ENCODE peak calls at places on chromosome 14, in ten cellular contexts. P is CD4-positive, alpha-beta T cell; I is T-helper 17 cell; Y is H54; Q is glomerular endothelial cell; K is ovary; G is fibroblast of pulmonary artery; M is HT1080; S is OCI-M1; F is stimulated activated CD4-positive, alpha-beta T cell treated with anti-CD3 and anti-CD28 coated beads, TNF-alpha, amount 100 ng/mL, for 1 hour. B is an unnamed sample.

GRCh38 chr14:102900631-102901571 is 21.6 kb upstream of the AMN start:
- DNase-seq in S (no peak), K (no peak), Y (no peak), G (no peak), M (no peak), F (no peak), P (peak), Q (no peak), I (no peak), B (peak)

GRCh38 chr14:96565811-96566210 is 63.6 kb downstream of the PAPOLA start:
- DNase-seq in Q (no peak), I (no peak), S (no peak), F (no peak), K (no peak), G (no peak), Y (no peak), P (no peak), M (no peak), B (no peak)

GRCh38 chr14:101482066-101482465 is 79.2 kb upstream of the DIO3 start:
- DNase-seq in P (no peak), M (no peak), S (no peak), G (no peak), Q (no peak), F (no peak), I (no peak), Y (no peak), K (no peak), B (no peak)

GRCh38 chr14:58068306-58068705 is 83.7 kb downstream of the ARMH4 start:
- DNase-seq in Q (no peak), I (no peak), M (no peak), G (no peak), Y (no peak), S (no peak), P (no peak), K (no peak), F (no peak), B (no peak)

GRCh38 chr14:26286066-26286791 is 311.6 kb downstream of the NOVA1 start:
- DNase-seq in P (no peak), F (no peak), I (no peak), Q (no peak), Y (no peak), G (peak), K (no peak), S (peak), M (no peak), B (no peak)

GRCh38 chr14:84181072-84181471 is 1348.9 kb upstream of the FLRT2 start:
- DNase-seq in G (no peak), M (peak), Q (no peak), K (no peak), P (no peak), F (no peak), S (peak), Y (no peak), I (no peak), B (no peak)

GRCh38 chr14:67837011-67837624 is 17.5 kb downstream of the RAD51B start:
- DNase-seq in I (no peak), Q (peak), G (peak), Y (no peak), F (no peak), P (peak), S (peak), K (peak), M (peak), B (peak)

GRCh38 chr14:34043627-34044372 is 92.9 kb upstream of the EGLN3 start:
- DNase-seq in K (no peak), F (peak), Q (no peak), G (no peak), Y (peak), M (peak), P (peak), S (peak), I (no peak), B (peak)

GRCh38 chr14:91140672-91141071 is 26.8 kb downstream of the DGLUCY start:
- DNase-seq in M (peak), Y (no peak), P (no peak), G (peak), S (peak), I (no peak), F (no peak), K (no peak), Q (no peak), B (no peak)

GRCh38 chr14:23034498-23035302 is at the start of gene PSMB5:
- DNase-seq in I (peak), M (peak), K (peak), S (no peak), G (peak), F (peak), Q (peak), P (peak), Y (peak), B (peak)

GRCh38 chr14:64817631-64818030 is 62.1 kb downstream of the SPTB start:
- DNase-seq in S (no peak), Q (no peak), G (no peak), Y (no peak), K (no peak), M (peak), F (no peak), I (no peak), P (no peak), B (no peak)

GRCh38 chr14:81766597-81766996 is 232.9 kb upstream of the SEL1L start:
- DNase-seq in G (no peak), Y (no peak), M (no peak), K (no peak), I (no peak), Q (no peak), P (no peak), S (no peak), F (no peak), B (no peak)

GRCh38 chr14:79254069-79254775 is 957.1 kb downstream of the DIO2 start:
- DNase-seq in G (peak), K (no peak), F (no peak), Q (no peak), S (no peak), Y (no peak), M (peak), I (no peak), P (no peak), B (no peak)

GRCh38 chr14:61355892-61356325 is 34.5 kb downstream of the PRKCH start:
- DNase-seq in M (peak), S (no peak), P (peak), K (no peak), G (peak), Q (peak), I (no peak), F (no peak), Y (peak), B (no peak)

GRCh38 chr14:24734917-24735500 is 101.0 kb upstream of the GZMB start:
- DNase-seq in S (peak), F (no peak), G (peak), K (no peak), Y (no peak), Q (peak), P (no peak), M (peak), I (no peak), B (peak)

B was measured in GM12864.